ENCODE peak calls at places on chromosome 7, in six cellular contexts. One of them, this sample, is unnamed.

GRCh38 chr7:66699998-66700397 is 40.5 kb upstream of the RABGEF1 start:
- DNase-seq in H9: no peak
- DNase-seq in mesendoderm: no peak
- DNase-seq in trophoblast cell: no peak
- DNase-seq in IMR-90: no peak
- DNase-seq in mesenchymal stem cell: no peak
- DNase-seq in this sample: no peak

GRCh38 chr7:92366730-92367129 is 80.6 kb upstream of the GATAD1 start:
- DNase-seq in H9: no peak
- DNase-seq in mesendoderm: no peak
- DNase-seq in trophoblast cell: no peak
- DNase-seq in IMR-90: peak; percentile 24
- DNase-seq in mesenchymal stem cell: no peak
- DNase-seq in this sample: no peak

GRCh38 chr7:157335991-157336382 is 817 bp upstream of the DNAJB6 start:
- DNase-seq in H9: no peak
- DNase-seq in mesendoderm: peak; percentile 49
- DNase-seq in trophoblast cell: no peak
- DNase-seq in IMR-90: no peak
- DNase-seq in mesenchymal stem cell: no peak
- DNase-seq in this sample: no peak

GRCh38 chr7:142890838-142891485 is 5.4 kb upstream of the TRPV6 start:
- DNase-seq in H9: peak; percentile 13
- DNase-seq in mesendoderm: no peak
- DNase-seq in trophoblast cell: no peak
- DNase-seq in IMR-90: no peak
- DNase-seq in mesenchymal stem cell: no peak
- DNase-seq in this sample: no peak

GRCh38 chr7:41967156-41967555 is 264.3 kb upstream of the INHBA start:
- DNase-seq in H9: no peak
- DNase-seq in mesendoderm: no peak
- DNase-seq in trophoblast cell: peak; percentile 65
- DNase-seq in IMR-90: peak; percentile 72
- DNase-seq in mesenchymal stem cell: peak; percentile 41
- DNase-seq in this sample: no peak

GRCh38 chr7:151769189-151769821 is 107.6 kb downstream of the PRKAG2 start:
- DNase-seq in H9: no peak
- DNase-seq in mesendoderm: no peak
- DNase-seq in trophoblast cell: no peak
- DNase-seq in IMR-90: no peak
- DNase-seq in mesenchymal stem cell: no peak
- DNase-seq in this sample: no peak

GRCh38 chr7:97064972-97065587 is 40.4 kb upstream of the DLX5 start:
- DNase-seq in H9: no peak
- DNase-seq in mesendoderm: peak; percentile 64
- DNase-seq in trophoblast cell: peak; percentile 83
- DNase-seq in IMR-90: peak; percentile 58
- DNase-seq in mesenchymal stem cell: peak; percentile 48
- DNase-seq in this sample: peak; percentile 54

GRCh38 chr7:30965372-30965771 is 1.6 kb downstream of the GHRHR start:
- DNase-seq in H9: no peak
- DNase-seq in mesendoderm: no peak
- DNase-seq in trophoblast cell: no peak
- DNase-seq in IMR-90: no peak
- DNase-seq in mesenchymal stem cell: no peak
- DNase-seq in this sample: no peak

GRCh38 chr7:71982847-71983246 is 429.3 kb downstream of the CALN1 start:
- DNase-seq in H9: no peak
- DNase-seq in mesendoderm: peak; percentile 13
- DNase-seq in trophoblast cell: no peak
- DNase-seq in IMR-90: no peak
- DNase-seq in mesenchymal stem cell: no peak
- DNase-seq in this sample: no peak

GRCh38 chr7:129886818-129887186 is 66.0 kb downstream of the UBE2H start:
- DNase-seq in H9: no peak
- DNase-seq in mesendoderm: no peak
- DNase-seq in trophoblast cell: no peak
- DNase-seq in IMR-90: no peak
- DNase-seq in mesenchymal stem cell: no peak
- DNase-seq in this sample: no peak

GRCh38 chr7:25809441-25809840 is 342.6 kb upstream of the NFE2L3 start:
- DNase-seq in H9: no peak
- DNase-seq in mesendoderm: no peak
- DNase-seq in trophoblast cell: no peak
- DNase-seq in IMR-90: no peak
- DNase-seq in mesenchymal stem cell: no peak
- DNase-seq in this sample: no peak

GRCh38 chr7:143934526-143935340 is at the start of gene OR2F2:
- DNase-seq in H9: no peak
- DNase-seq in mesendoderm: no peak
- DNase-seq in trophoblast cell: peak; percentile 71
- DNase-seq in IMR-90: peak; percentile 84
- DNase-seq in mesenchymal stem cell: peak; percentile 23
- DNase-seq in this sample: no peak

GRCh38 chr7:74002474-74003017 is 25.4 kb upstream of the ELN start:
- DNase-seq in H9: no peak
- DNase-seq in mesendoderm: no peak
- DNase-seq in trophoblast cell: peak; percentile 15
- DNase-seq in IMR-90: peak; percentile 78
- DNase-seq in mesenchymal stem cell: peak; percentile 65
- DNase-seq in this sample: no peak

GRCh38 chr7:106744507-106745180 is 83.7 kb upstream of the CCDC71L start:
- DNase-seq in H9: no peak
- DNase-seq in mesendoderm: peak; percentile 44
- DNase-seq in trophoblast cell: no peak
- DNase-seq in IMR-90: no peak
- DNase-seq in mesenchymal stem cell: no peak
- DNase-seq in this sample: peak; percentile 14

GRCh38 chr7:121126801-121127534 is 138.5 kb downstream of the CPED1 start:
- DNase-seq in H9: no peak
- DNase-seq in mesendoderm: no peak
- DNase-seq in trophoblast cell: no peak
- DNase-seq in IMR-90: peak; percentile 27
- DNase-seq in mesenchymal stem cell: peak; percentile 20
- DNase-seq in this sample: no peak

GRCh38 chr7:102395958-102396709 is at the start of gene PRKRIP1:
- DNase-seq in H9: peak; percentile 98
- DNase-seq in mesendoderm: peak; percentile 99
- DNase-seq in trophoblast cell: peak; percentile 99
- DNase-seq in IMR-90: peak; percentile 92
- DNase-seq in mesenchymal stem cell: peak; percentile 98
- DNase-seq in this sample: peak; percentile 95

GRCh38 chr7:102398543-102398942 is 2.4 kb downstream of the PRKRIP1 start:
- DNase-seq in H9: no peak
- DNase-seq in mesendoderm: no peak
- DNase-seq in trophoblast cell: no peak
- DNase-seq in IMR-90: no peak
- DNase-seq in mesenchymal stem cell: no peak
- DNase-seq in this sample: no peak

GRCh38 chr7:102393467-102393866 is 2.7 kb upstream of the PRKRIP1 start:
- DNase-seq in H9: no peak
- DNase-seq in mesendoderm: peak; percentile 74
- DNase-seq in trophoblast cell: peak; percentile 99
- DNase-seq in IMR-90: no peak
- DNase-seq in mesenchymal stem cell: no peak
- DNase-seq in this sample: no peak

GRCh38 chr7:102396710-102397019 is 502 bp downstream of the PRKRIP1 start:
- DNase-seq in H9: no peak
- DNase-seq in mesendoderm: no peak
- DNase-seq in trophoblast cell: no peak
- DNase-seq in IMR-90: no peak
- DNase-seq in mesenchymal stem cell: no peak
- DNase-seq in this sample: no peak

GRCh38 chr7:102395620-102395957 is 574 bp upstream of the PRKRIP1 start:
- DNase-seq in H9: no peak
- DNase-seq in mesendoderm: no peak
- DNase-seq in trophoblast cell: peak; percentile 41
- DNase-seq in IMR-90: peak; percentile 19
- DNase-seq in mesenchymal stem cell: no peak
- DNase-seq in this sample: no peak
- H2AK5ac ChIP-seq in H9: no peak overlapping the region
- H2AK5ac ChIP-seq in mesendoderm: no peak overlapping the region
- H2AK5ac ChIP-seq in trophoblast cell: peak overlapping the region; percentile 55
- H2AK5ac ChIP-seq in IMR-90: peak overlapping the region; percentile 61
- H2AK5ac ChIP-seq in mesenchymal stem cell: peak overlapping the region; percentile 10
- H2AK5ac ChIP-seq in this sample: no peak overlapping the region

GRCh38 chr7:43196379-43196778 is 83.9 kb downstream of the HECW1 start:
- DNase-seq in H9: no peak
- DNase-seq in mesendoderm: peak; percentile 63
- DNase-seq in trophoblast cell: no peak
- DNase-seq in IMR-90: no peak
- DNase-seq in mesenchymal stem cell: no peak
- DNase-seq in this sample: no peak

GRCh38 chr7:43193061-43193460 is 80.6 kb downstream of the HECW1 start:
- DNase-seq in H9: no peak
- DNase-seq in mesendoderm: no peak
- DNase-seq in trophoblast cell: peak; percentile 51
- DNase-seq in IMR-90: no peak
- DNase-seq in mesenchymal stem cell: no peak
- DNase-seq in this sample: no peak

GRCh38 chr7:43195768-43196167 is 83.3 kb downstream of the HECW1 start:
- DNase-seq in H9: no peak
- DNase-seq in mesendoderm: no peak
- DNase-seq in trophoblast cell: no peak
- DNase-seq in IMR-90: no peak
- DNase-seq in mesenchymal stem cell: no peak
- DNase-seq in this sample: no peak

GRCh38 chr7:43193905-43194304 is 81.5 kb downstream of the HECW1 start:
- DNase-seq in H9: peak; percentile 52
- DNase-seq in mesendoderm: peak; percentile 86
- DNase-seq in trophoblast cell: peak; percentile 66
- DNase-seq in IMR-90: no peak
- DNase-seq in mesenchymal stem cell: no peak
- DNase-seq in this sample: no peak

DNA sequence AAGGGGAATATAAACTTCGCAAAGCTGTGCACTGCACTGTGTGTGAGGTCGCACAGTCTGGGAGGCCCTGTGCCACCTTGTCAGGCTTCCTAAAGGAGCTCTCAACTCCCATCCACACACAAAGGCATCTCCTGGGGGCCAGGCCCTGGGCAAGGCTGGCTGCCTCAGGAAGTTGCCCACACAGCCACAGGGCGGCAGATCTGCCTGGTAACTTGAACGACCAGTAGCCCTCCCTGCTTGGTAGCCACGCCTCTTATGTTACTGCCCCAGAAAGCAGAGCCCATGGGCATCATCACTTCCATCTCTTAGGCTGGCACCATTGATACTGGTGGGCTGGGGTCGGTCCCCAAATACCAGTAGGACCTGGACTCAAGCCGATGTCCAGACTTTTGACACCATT is 82.8 kb downstream of the HECW1 start:
- DNase-seq in H9: no peak
- DNase-seq in mesendoderm: no peak
- DNase-seq in trophoblast cell: no peak
- DNase-seq in IMR-90: no peak
- DNase-seq in mesenchymal stem cell: no peak
- DNase-seq in this sample: no peak
- H2AK5ac ChIP-seq in H9: no peak overlapping the region
- H2AK5ac ChIP-seq in mesendoderm: no peak overlapping the region
- H2AK5ac ChIP-seq in trophoblast cell: no peak overlapping the region
- H2AK5ac ChIP-seq in IMR-90: no peak overlapping the region
- H2AK5ac ChIP-seq in mesenchymal stem cell: no peak overlapping the region
- H2AK5ac ChIP-seq in this sample: peak overlapping the region; percentile 77

GRCh38 chr7:149580328-149580727 is 82.7 kb upstream of the ZNF746 start:
- DNase-seq in H9: no peak
- DNase-seq in mesendoderm: no peak
- DNase-seq in trophoblast cell: no peak
- DNase-seq in IMR-90: no peak
- DNase-seq in mesenchymal stem cell: no peak
- DNase-seq in this sample: no peak

GRCh38 chr7:149584530-149584929 is 86.9 kb upstream of the ZNF746 start:
- DNase-seq in H9: no peak
- DNase-seq in mesendoderm: no peak
- DNase-seq in trophoblast cell: no peak
- DNase-seq in IMR-90: no peak
- DNase-seq in mesenchymal stem cell: no peak
- DNase-seq in this sample: no peak

GRCh38 chr7:149587331-149587645 is 89.7 kb upstream of the ZNF746 start:
- DNase-seq in H9: no peak
- DNase-seq in mesendoderm: no peak
- DNase-seq in trophoblast cell: peak; percentile 14
- DNase-seq in IMR-90: no peak
- DNase-seq in mesenchymal stem cell: no peak
- DNase-seq in this sample: no peak

GRCh38 chr7:149588930-149589329 is 91.3 kb upstream of the ZNF746 start:
- DNase-seq in H9: no peak
- DNase-seq in mesendoderm: no peak
- DNase-seq in trophoblast cell: no peak
- DNase-seq in IMR-90: no peak
- DNase-seq in mesenchymal stem cell: no peak
- DNase-seq in this sample: no peak

DNA sequence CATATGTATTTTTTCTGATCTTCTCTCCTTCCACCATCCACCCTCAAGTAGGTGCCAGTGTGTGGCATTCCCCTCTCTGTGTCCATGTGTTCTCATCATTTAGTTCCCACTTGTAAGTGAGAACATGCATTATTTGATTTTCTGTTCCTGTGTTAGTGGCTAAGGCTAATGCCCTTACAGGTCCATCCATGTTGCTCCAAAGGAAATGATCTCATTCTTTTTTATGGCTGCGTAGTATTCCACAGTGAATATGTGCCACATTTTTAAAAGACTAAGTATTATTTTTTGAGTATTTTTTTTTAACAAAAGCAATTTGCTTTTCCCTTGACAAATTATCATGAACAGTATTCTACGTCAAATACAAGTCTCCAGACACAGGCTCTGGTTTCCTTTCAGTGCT is 86.4 kb upstream of the ZNF746 start:
- DNase-seq in H9: no peak
- DNase-seq in mesendoderm: no peak
- DNase-seq in trophoblast cell: no peak
- DNase-seq in IMR-90: no peak
- DNase-seq in mesenchymal stem cell: no peak
- DNase-seq in this sample: no peak
- H2AK5ac ChIP-seq in H9: no peak overlapping the region
- H2AK5ac ChIP-seq in mesendoderm: no peak overlapping the region
- H2AK5ac ChIP-seq in trophoblast cell: no peak overlapping the region
- H2AK5ac ChIP-seq in IMR-90: no peak overlapping the region
- H2AK5ac ChIP-seq in mesenchymal stem cell: no peak overlapping the region
- H2AK5ac ChIP-seq in this sample: no peak overlapping the region

DNA sequence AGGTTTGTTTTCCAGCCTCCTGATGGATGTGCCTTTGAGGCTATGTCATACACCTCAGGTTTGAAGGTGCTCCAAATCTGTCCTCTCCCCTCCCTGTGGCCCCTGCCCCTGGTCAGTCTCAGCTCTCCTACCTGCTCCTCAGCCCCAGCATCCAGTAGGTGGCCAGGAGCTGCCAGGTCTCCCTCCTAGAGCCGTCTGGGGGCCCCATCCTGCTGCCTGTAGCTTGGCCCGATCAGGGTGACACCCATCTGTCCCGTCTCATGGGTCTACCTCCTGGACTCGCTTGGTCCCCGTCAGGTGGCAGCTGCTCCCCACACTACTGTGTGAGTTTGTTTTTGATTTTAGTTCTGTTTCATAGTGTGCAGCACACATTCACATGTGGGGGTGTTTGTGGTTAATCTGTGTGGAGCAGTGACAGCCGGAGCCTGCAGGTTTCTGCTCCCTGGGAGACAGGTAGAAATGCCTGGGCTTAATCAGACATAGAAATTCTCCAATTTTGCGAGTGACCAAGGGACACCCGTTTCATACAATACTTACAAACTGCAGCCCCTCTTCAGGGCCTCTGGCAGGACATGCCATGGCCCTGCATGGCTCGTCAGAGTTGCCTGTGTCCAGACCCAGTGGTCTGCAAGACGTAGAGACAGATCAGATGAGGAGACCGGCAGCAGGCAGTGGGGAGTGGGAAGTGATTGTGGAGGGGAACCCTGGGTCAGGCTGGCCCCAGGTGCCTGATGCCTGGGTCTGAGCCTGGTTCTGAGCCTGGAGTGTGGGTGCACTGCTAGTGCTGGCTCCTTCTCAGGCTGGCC is 17.1 kb downstream of the ADCY1 start:
- DNase-seq in H9: peak; percentile 23
- DNase-seq in mesendoderm: no peak
- DNase-seq in trophoblast cell: no peak
- DNase-seq in IMR-90: no peak
- DNase-seq in mesenchymal stem cell: no peak
- DNase-seq in this sample: no peak
- H2AK5ac ChIP-seq in H9: no peak overlapping the region
- H2AK5ac ChIP-seq in mesendoderm: no peak overlapping the region
- H2AK5ac ChIP-seq in trophoblast cell: no peak overlapping the region
- H2AK5ac ChIP-seq in IMR-90: no peak overlapping the region
- H2AK5ac ChIP-seq in mesenchymal stem cell: no peak overlapping the region
- H2AK5ac ChIP-seq in this sample: no peak overlapping the region